ENCODE peak calls at places on chromosomes 1 and 21, in ten cellular contexts. K, C, R, H, P, A, W, F, J and V are unnamed samples.
A peak's percentile ranks its signal among the peaks of the same experiment; 100 is the strongest.

GRCh38 chr1:2228157-2228594 is at the start of gene SKI:
- DNase-seq in A (no peak), J (no peak), F (peak; percentile 8), P (no peak), R (no peak), C (no peak), W (no peak), H (no peak), K (no peak), V (no peak)

GRCh38 chr1:93353286-93353685 is 7.6 kb downstream of the DR1 start:
- DNase-seq in H (no peak), R (no peak), K (no peak), C (no peak), W (no peak), A (no peak), J (no peak), F (no peak), P (no peak), V (no peak)

GRCh38 chr1:156595016-156595415 is 3.4 kb downstream of the NAXE start:
- DNase-seq in R (no peak), H (no peak), W (no peak), P (no peak), K (no peak), F (no peak), A (no peak), J (no peak), C (no peak), V (no peak)

GRCh38 chr21:27391990-27392389 is 425.1 kb upstream of the ADAMTS5 start:
- DNase-seq in P (no peak), A (no peak), F (no peak), K (no peak), J (no peak), R (no peak), W (no peak), C (no peak), H (no peak), V (no peak)

GRCh38 chr1:227043755-227044154 is 103.7 kb downstream of the COQ8A start:
- DNase-seq in K (no peak), H (no peak), C (no peak), J (no peak), P (no peak), F (peak; percentile 66), A (no peak), W (no peak), R (no peak), V (no peak)

GRCh38 chr1:19979494-19979977 is at the start of gene PLA2G2A:
- DNase-seq in P (no peak), C (no peak), J (peak; percentile 73), K (peak; percentile 79), H (no peak), A (peak; percentile 71), F (no peak), R (no peak), W (no peak), V (no peak)

GRCh38 chr1:180930687-180931086 is 18.0 kb downstream of the KIAA1614 start:
- DNase-seq in A (no peak), P (no peak), F (no peak), J (no peak), K (no peak), C (no peak), R (no peak), H (no peak), W (no peak), V (peak; percentile 26)

GRCh38 chr1:94863919-94864318 is 43.8 kb downstream of the SLC44A3 start:
- DNase-seq in R (peak; percentile 57), P (peak; percentile 72), F (peak; percentile 95), W (no peak), K (peak; percentile 29), A (peak; percentile 72), H (peak; percentile 65), J (peak; percentile 59), C (peak; percentile 66), V (no peak)

GRCh38 chr1:231157311-231157710 is 4.5 kb upstream of the TRIM67 start:
- DNase-seq in P (no peak), J (no peak), C (no peak), A (no peak), R (no peak), F (no peak), H (no peak), W (no peak), K (no peak), V (no peak)

GRCh38 chr1:1883092-1883858 is 7.6 kb downstream of the GNB1 start:
- DNase-seq in P (no peak), H (no peak), W (no peak), K (no peak), A (no peak), F (no peak), J (no peak), R (no peak), C (no peak), V (no peak)

GRCh38 chr21:28725396-28725795 is 267.3 kb downstream of the LTN1 start:
- DNase-seq in R (no peak), J (no peak), C (no peak), K (no peak), H (no peak), A (no peak), W (no peak), F (no peak), P (no peak), V (no peak)

GRCh38 chr1:107480548-107480947 is 339.7 kb downstream of the NTNG1 start:
- DNase-seq in J (no peak), K (no peak), P (no peak), C (peak; percentile 31), A (no peak), R (peak; percentile 55), H (no peak), W (no peak), F (peak; percentile 16), V (no peak)

GRCh38 chr1:79082233-79082632 is 75.7 kb upstream of the ADGRL4 start:
- DNase-seq in K (no peak), R (no peak), W (no peak), P (no peak), C (no peak), J (no peak), F (no peak), A (no peak), H (no peak), V (no peak)

GRCh38 chr1:160621633-160622413 is 25.0 kb downstream of the SLAMF1 start:
- DNase-seq in A (no peak), K (no peak), F (no peak), J (no peak), W (no peak), P (no peak), R (no peak), C (no peak), H (no peak), V (no peak)

GRCh38 chr1:212678456-212679410 is 20.9 kb downstream of the BATF3 start:
- DNase-seq in R (no peak), F (no peak), K (no peak), A (no peak), H (no peak), J (no peak), P (no peak), C (peak; percentile 29), W (no peak), V (no peak)

GRCh38 chr1:210728437-210729149 is 399.9 kb downstream of the HHAT start:
- DNase-seq in F (no peak), W (no peak), A (no peak), C (no peak), R (no peak), H (no peak), P (no peak), K (no peak), J (no peak), V (no peak)

GRCh38 chr1:220235462-220235861 is 36.8 kb downstream of the RAB3GAP2 start:
- DNase-seq in F (peak; percentile 1), W (no peak), K (no peak), C (no peak), J (no peak), R (no peak), A (no peak), H (no peak), P (no peak), V (peak; percentile 79)

GRCh38 chr1:51750218-51750617 is 128.3 kb downstream of the NRDC start:
- DNase-seq in C (no peak), A (no peak), H (no peak), R (no peak), J (no peak), P (no peak), W (no peak), K (no peak), F (peak; percentile 48), V (no peak)

GRCh38 chr1:11888877-11889208 is 30.1 kb upstream of the NPPB start:
- DNase-seq in R (no peak), P (no peak), F (no peak), A (no peak), K (no peak), W (no peak), H (no peak), J (no peak), C (no peak), V (no peak)

GRCh38 chr1:32818804-32819541 is 1.5 kb downstream of the S100PBP start:
- DNase-seq in F (peak; percentile 4), H (no peak), R (no peak), W (peak; percentile 18), K (peak; percentile 27), J (no peak), C (no peak), A (no peak), P (no peak), V (no peak)

GRCh38 chr1:174965006-174965971 is 34.5 kb upstream of the CACYBP start:
- DNase-seq in H (no peak), W (peak; percentile 38), J (no peak), R (no peak), A (no peak), K (peak; percentile 62), C (peak; percentile 45), P (peak; percentile 44), F (no peak), V (no peak)

GRCh38 chr1:178023181-178023618 is 53.3 kb upstream of the SEC16B start:
- DNase-seq in K (no peak), F (no peak), A (no peak), J (no peak), P (no peak), C (no peak), H (no peak), W (no peak), R (no peak), V (no peak)

GRCh38 chr1:100038401-100039306 is 68.9 kb downstream of the SLC35A3 start:
- DNase-seq in J (peak; percentile 58), W (peak; percentile 77), A (peak; percentile 60), H (peak; percentile 48), K (peak; percentile 72), F (peak; percentile 74), R (peak; percentile 76), P (peak; percentile 49), C (peak; percentile 49), V (no peak)

GRCh38 chr21:36323032-36323431 is 3.0 kb downstream of the MORC3 start:
- DNase-seq in R (no peak), H (no peak), J (no peak), K (no peak), W (no peak), P (no peak), F (peak; percentile 38), C (no peak), A (no peak), V (no peak)